ENCODE peak calls at places on chromosomes 2 and 18, in six cellular contexts. X is WTC11, M is fibroblast of villous mesenchyme, Q is nephron progenitor cell, B is hepatocyte, L is pancreas. H is an unnamed sample.

GRCh38 chr2:99697811-99698568 is 208.2 kb upstream of the REV1 start:
- DNase-seq in X (no peak), Q (no peak), B (no peak), M (peak; percentile 66), L (no peak), H (no peak)

GRCh38 chr2:84197901-84198300 is 261.2 kb downstream of the SUCLG1 start:
- DNase-seq in M (no peak), L (no peak), B (no peak), Q (no peak), X (no peak), H (no peak)

GRCh38 chr2:134193006-134193405 is 60.9 kb upstream of the MGAT5 start:
- DNase-seq in X (no peak), L (no peak), Q (no peak), M (peak; percentile 48), B (no peak), H (no peak)

GRCh38 chr18:59900222-59901128 is 679 bp downstream of the PMAIP1 start:
- DNase-seq in M (peak; percentile 92), X (peak; percentile 53), B (peak; percentile 66), L (no peak), Q (peak; percentile 27), H (peak; percentile 69)

GRCh38 chr2:120904379-120904778 is 168.7 kb downstream of the GLI2 start:
- DNase-seq in X (no peak), Q (no peak), M (no peak), B (no peak), L (no peak), H (no peak)

GRCh38 chr2:88626171-88627054 is 851 bp downstream of the EIF2AK3 start:
- DNase-seq in X (peak; percentile 57), M (no peak), L (peak; percentile 78), Q (peak; percentile 63), B (peak; percentile 55), H (peak; percentile 60)

GRCh38 chr2:227545990-227546389 is 52.7 kb upstream of the SCYGR2 start:
- DNase-seq in M (no peak), Q (no peak), L (no peak), B (no peak), X (peak; percentile 28), H (no peak)

GRCh38 chr2:139142252-139142651 is 362.1 kb upstream of the NXPH2 start:
- DNase-seq in X (no peak), B (peak; percentile 57), Q (peak; percentile 33), L (no peak), M (peak; percentile 9), H (no peak)

GRCh38 chr2:63378589-63378988 is 209.7 kb downstream of the WDPCP start:
- DNase-seq in X (no peak), Q (no peak), B (no peak), L (no peak), M (peak; percentile 27), H (no peak)

GRCh38 chr18:35938562-35938961 is 33.9 kb upstream of the RMP24 start:
- DNase-seq in B (no peak), X (no peak), L (no peak), M (no peak), Q (no peak), H (no peak)

GRCh38 chr2:107576991-107577390 is 249.7 kb upstream of the RGPD4 start:
- DNase-seq in L (no peak), M (no peak), X (no peak), B (no peak), Q (no peak), H (no peak)

GRCh38 chr2:8120979-8121825 is 560.7 kb upstream of the ID2 start:
- DNase-seq in B (peak; percentile 36), M (no peak), X (no peak), Q (no peak), L (no peak), H (no peak)

GRCh38 chr18:70415823-70416488 is 127.1 kb downstream of the SOCS6 start:
- DNase-seq in B (no peak), Q (no peak), X (no peak), M (peak; percentile 76), L (no peak), H (no peak)

GRCh38 chr2:163086940-163087339 is 248.4 kb upstream of the KCNH7 start:
- DNase-seq in X (no peak), M (no peak), B (no peak), Q (no peak), L (no peak), H (no peak)

GRCh38 chr18:49788327-49788908 is 24.9 kb downstream of the ACAA2 start:
- DNase-seq in X (no peak), B (no peak), Q (no peak), M (peak; percentile 67), L (no peak), H (no peak)

GRCh38 chr18:73987247-73987980 is 160.2 kb downstream of the FBXO15 start:
- DNase-seq in X (no peak), L (no peak), M (no peak), Q (no peak), B (no peak), H (no peak)

GRCh38 chr2:232328038-232328435 is 50.5 kb upstream of the ALPP start:
- DNase-seq in X (no peak), M (no peak), Q (no peak), B (no peak), L (peak; percentile 29), H (no peak)

DNA sequence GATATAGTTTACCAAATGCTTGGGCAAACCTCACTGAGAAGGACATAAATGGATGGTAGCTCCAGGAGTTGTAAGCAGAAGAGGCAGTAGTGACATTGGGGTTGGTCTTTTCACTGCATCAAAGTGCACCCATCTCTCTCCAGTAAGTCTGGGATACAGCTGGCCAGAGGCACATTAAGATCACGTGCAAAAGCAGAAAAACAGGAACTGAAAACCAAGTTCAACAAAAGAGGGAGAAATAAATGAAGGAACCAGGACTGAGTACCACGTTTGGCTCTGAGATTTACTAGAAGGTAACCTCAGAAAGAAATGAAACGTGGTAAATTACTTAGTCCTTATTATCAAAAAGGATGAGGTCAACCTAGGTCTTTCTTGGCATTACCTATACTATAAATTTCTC is 259.2 kb downstream of the OSR1 start:
- DNase-seq in Q (no peak), M (no peak), L (no peak), B (no peak), X (no peak), H (no peak)
- TF ChIP-seq CTCF in Q (no peak), M (no peak), L (no peak), B (no peak), X (no peak), H (no peak)

GRCh38 chr2:23200056-23200455 is 184.9 kb upstream of the KLHL29 start:
- DNase-seq in L (no peak), B (no peak), X (no peak), M (no peak), Q (no peak), H (no peak)

GRCh38 chr2:23203383-23203782 is 181.6 kb upstream of the KLHL29 start:
- DNase-seq in X (no peak), M (no peak), L (no peak), Q (no peak), B (no peak), H (no peak)

GRCh38 chr2:23200460-23201113 is 184.4 kb upstream of the KLHL29 start:
- DNase-seq in M (no peak), B (no peak), X (no peak), Q (no peak), L (no peak), H (no peak)

GRCh38 chr2:23198316-23199114 is 186.5 kb upstream of the KLHL29 start:
- DNase-seq in L (no peak), B (no peak), M (no peak), Q (no peak), X (no peak), H (no peak)

GRCh38 chr2:23199115-23199918 is 185.7 kb upstream of the KLHL29 start:
- DNase-seq in L (no peak), B (no peak), X (peak; percentile 16), Q (peak; percentile 11), M (peak; percentile 21), H (no peak)
- TF ChIP-seq CTCF in L (no peak), B (peak; percentile 43), X (peak; percentile 49), Q (peak; percentile 38), M (peak; percentile 65), H (no peak)

DNA sequence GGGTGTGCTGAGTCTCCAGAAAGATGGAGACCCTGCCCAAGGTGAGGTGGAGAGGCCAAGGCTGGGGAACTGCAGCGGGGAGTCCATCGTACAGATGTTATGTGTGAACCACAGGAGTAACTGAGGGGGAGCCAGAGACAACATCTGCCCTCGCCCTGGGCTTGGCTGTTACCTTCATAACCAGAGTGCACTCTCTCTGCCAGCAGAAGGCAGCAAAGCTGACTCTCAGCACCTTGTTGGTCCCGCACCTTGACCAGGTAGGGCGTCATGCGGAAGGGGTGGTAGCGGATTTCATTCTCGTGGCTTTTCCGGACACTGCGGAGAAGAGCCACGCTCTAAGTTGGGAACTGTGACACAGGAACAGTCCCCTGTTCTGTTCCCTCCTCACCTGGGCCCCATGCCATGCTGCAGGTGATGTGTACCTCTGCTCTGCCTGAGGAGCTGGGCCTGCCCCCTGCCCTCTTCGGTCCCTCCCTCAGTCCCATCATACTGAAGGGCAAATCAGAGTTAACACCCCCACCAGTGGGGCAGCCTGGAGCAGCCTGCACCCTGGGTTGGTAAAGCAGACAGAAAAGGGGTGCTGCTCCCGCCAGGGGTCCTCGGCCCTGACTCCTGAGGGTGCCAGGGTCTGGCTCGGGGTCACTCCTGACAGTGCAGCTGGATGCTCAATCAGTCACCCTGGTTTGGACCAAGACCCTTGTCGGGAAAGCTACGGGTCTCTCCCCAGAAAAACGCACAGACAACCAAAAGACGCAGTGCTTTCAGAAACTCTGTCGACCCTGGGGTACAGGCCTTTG is 20.3 kb downstream of the PER2 start:
- DNase-seq in L (no peak), Q (peak; percentile 0), X (no peak), B (no peak), M (no peak), H (no peak)
- TF ChIP-seq CTCF in L (no peak), Q (no peak), X (no peak), B (no peak), M (no peak), H (no peak)

GRCh38 chr18:419542-420175 is 80.8 kb downstream of the COLEC12 start:
- DNase-seq in L (no peak), M (no peak), B (no peak), X (no peak), Q (no peak), H (no peak)

GRCh38 chr18:415627-416612 is 84.6 kb downstream of the COLEC12 start:
- DNase-seq in M (peak; percentile 85), Q (no peak), X (no peak), B (no peak), L (no peak), H (no peak)

GRCh38 chr18:415047-415446 is 85.5 kb downstream of the COLEC12 start:
- DNase-seq in B (no peak), M (no peak), X (no peak), L (no peak), Q (no peak), H (no peak)

GRCh38 chr18:416928-417327 is 83.6 kb downstream of the COLEC12 start:
- DNase-seq in B (no peak), Q (no peak), X (no peak), M (no peak), L (no peak), H (no peak)

DNA sequence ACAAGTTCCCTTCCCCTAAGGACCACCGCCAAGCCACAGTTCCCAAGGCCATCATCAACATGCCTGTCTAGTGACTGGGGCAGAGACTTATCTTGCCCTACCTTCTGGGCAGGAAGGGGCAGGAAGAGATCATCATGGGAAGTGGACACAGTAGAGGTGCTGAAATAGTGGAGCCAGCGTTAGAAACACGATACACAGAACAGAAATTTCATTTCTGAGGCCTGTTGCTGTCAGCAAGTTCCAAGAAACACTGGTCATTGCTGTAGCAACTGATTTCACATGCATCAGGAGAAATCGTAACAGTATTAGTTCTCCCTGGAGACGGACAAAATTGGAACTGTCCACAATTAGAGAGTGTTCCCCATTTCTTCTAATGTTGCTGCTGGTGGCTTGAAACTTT is 83.0 kb downstream of the COLEC12 start:
- DNase-seq in B (no peak), Q (no peak), L (no peak), M (no peak), X (no peak), H (no peak)
- TF ChIP-seq CTCF in B (no peak), Q (no peak), L (no peak), M (no peak), X (no peak), H (no peak)